ENCODE peak calls at places on chromosomes 4 and X, in six cellular contexts. K is heart left ventricle, X is NCI-H774, I is mammary epithelial cell, N is adipocyte, G is DMS153. E is an unnamed sample.

GRCh38 chrX:56228914-56229313 is 3.2 kb upstream of the KLF8 start:
- DNase-seq in K (no peak), X (no peak), I (no peak), N (no peak), G (no peak), E (no peak)

GRCh38 chrX:46710927-46711623 is 47.8 kb downstream of the SLC9A7 start:
- DNase-seq in K (no peak), X (no peak), I (no peak), N (no peak), G (no peak), E (no peak)

GRCh38 chr4:28357985-28358384 is 1497.3 kb downstream of the STIM2 start:
- DNase-seq in K (no peak), X (no peak), I (peak), N (no peak), G (no peak), E (no peak)

GRCh38 chrX:25180242-25180641 is 164.5 kb upstream of the ARX start:
- DNase-seq in K (no peak), X (no peak), I (no peak), N (no peak), G (no peak), E (no peak)

GRCh38 chr4:178414042-178414441 is 971.8 kb upstream of the AGA start:
- DNase-seq in K (no peak), X (no peak), I (no peak), N (no peak), G (no peak), E (peak)

GRCh38 chr4:74540193-74540592 is 95.3 kb downstream of the AREG start:
- DNase-seq in K (no peak), X (no peak), I (peak), N (no peak), G (no peak), E (no peak)

GRCh38 chrX:108642273-108642628 is 94.1 kb downstream of the IRS4 start:
- DNase-seq in K (no peak), X (no peak), I (no peak), N (no peak), G (no peak), E (no peak)

GRCh38 chrX:153614818-153615217 is 15.9 kb upstream of the CCNQ start:
- DNase-seq in K (no peak), X (no peak), I (no peak), N (no peak), G (no peak), E (no peak)

GRCh38 chrX:137031517-137032377 is 2.0 kb downstream of the GPR101 start:
- DNase-seq in K (no peak), X (peak), I (peak), N (peak), G (peak), E (no peak)

GRCh38 chr4:141899103-141899502 is 262.7 kb downstream of the IL15 start:
- DNase-seq in K (no peak), X (no peak), I (no peak), N (no peak), G (no peak), E (no peak)

GRCh38 chr4:140094701-140095420 is 59.1 kb downstream of the MAML3 start:
- DNase-seq in K (peak), X (no peak), I (peak), N (no peak), G (no peak), E (peak)

GRCh38 chr4:10075953-10076391 is 40.6 kb downstream of the WDR1 start:
- DNase-seq in K (no peak), X (no peak), I (no peak), N (no peak), G (no peak), E (no peak)

GRCh38 chrX:54423161-54423888 is 16.9 kb upstream of the TSR2 start:
- DNase-seq in K (no peak), X (no peak), I (no peak), N (no peak), G (no peak), E (no peak)

GRCh38 chrX:55593296-55593695 is 29.9 kb upstream of the FOXR2 start:
- DNase-seq in K (no peak), X (no peak), I (no peak), N (no peak), G (no peak), E (peak)